ENCODE peak calls at places on chromosomes 5 and 9, in ten cellular contexts. One of them, this sample, is unnamed. For H3K9me3, the result is how much of the 10 kb centered on the place peaks cover.

GRCh38 chr5:22779499-22779898 is 73.6 kb downstream of the CDH12 start:
- DNase-seq in stomach: no peak
- DNase-seq in HepG2: no peak
- DNase-seq in breast epithelium: no peak
- DNase-seq in prostate gland: no peak
- DNase-seq in transverse colon: no peak
- DNase-seq in HCT116: no peak
- DNase-seq in GM12878: no peak
- DNase-seq in vagina: no peak
- DNase-seq in suprapubic skin: no peak
- DNase-seq in this sample: no peak

GRCh38 chr9:4292781-4293180 is 7.1 kb downstream of the GLIS3 start:
- DNase-seq in HepG2: no peak
- DNase-seq in prostate gland: no peak
- DNase-seq in suprapubic skin: no peak
- DNase-seq in breast epithelium: no peak
- DNase-seq in transverse colon: no peak
- DNase-seq in GM12878: no peak
- DNase-seq in stomach: no peak
- DNase-seq in HCT116: no peak
- DNase-seq in vagina: no peak
- DNase-seq in this sample: no peak

GRCh38 chr9:119195521-119195920 is 173.7 kb downstream of the BRINP1 start:
- DNase-seq in breast epithelium: no peak
- DNase-seq in stomach: no peak
- DNase-seq in vagina: no peak
- DNase-seq in GM12878: no peak
- DNase-seq in HepG2: no peak
- DNase-seq in suprapubic skin: no peak
- DNase-seq in transverse colon: no peak
- DNase-seq in HCT116: no peak
- DNase-seq in prostate gland: no peak
- DNase-seq in this sample: no peak

GRCh38 chr5:100777680-100778281 is 125.3 kb downstream of the ST8SIA4 start:
- DNase-seq in suprapubic skin: no peak
- DNase-seq in transverse colon: peak
- DNase-seq in vagina: no peak
- DNase-seq in stomach: no peak
- DNase-seq in GM12878: peak
- DNase-seq in HCT116: peak
- DNase-seq in HepG2: no peak
- DNase-seq in breast epithelium: no peak
- DNase-seq in prostate gland: no peak
- DNase-seq in this sample: no peak

GRCh38 chr5:173293817-173294672 is 34.2 kb downstream of the STC2 start:
- DNase-seq in vagina: no peak
- DNase-seq in breast epithelium: peak
- DNase-seq in HCT116: peak
- DNase-seq in transverse colon: peak
- DNase-seq in GM12878: peak
- DNase-seq in stomach: peak
- DNase-seq in prostate gland: peak
- DNase-seq in HepG2: peak
- DNase-seq in suprapubic skin: no peak
- DNase-seq in this sample: no peak

GRCh38 chr5:86837610-86838009 is 219.9 kb downstream of the COX7C start:
- DNase-seq in HCT116: no peak
- DNase-seq in HepG2: no peak
- DNase-seq in transverse colon: no peak
- DNase-seq in vagina: no peak
- DNase-seq in stomach: no peak
- DNase-seq in GM12878: no peak
- DNase-seq in prostate gland: no peak
- DNase-seq in breast epithelium: no peak
- DNase-seq in suprapubic skin: no peak
- DNase-seq in this sample: no peak

GRCh38 chr9:26112724-26113123 is 434.5 kb upstream of the TUSC1 start:
- DNase-seq in prostate gland: no peak
- DNase-seq in stomach: no peak
- DNase-seq in breast epithelium: no peak
- DNase-seq in HepG2: no peak
- DNase-seq in GM12878: no peak
- DNase-seq in transverse colon: no peak
- DNase-seq in vagina: no peak
- DNase-seq in suprapubic skin: no peak
- DNase-seq in HCT116: no peak
- DNase-seq in this sample: no peak

GRCh38 chr5:139561655-139562451 is 714 bp downstream of the UBE2D2 start:
- DNase-seq in transverse colon: no peak
- DNase-seq in prostate gland: no peak
- DNase-seq in breast epithelium: peak
- DNase-seq in HCT116: no peak
- DNase-seq in stomach: peak
- DNase-seq in HepG2: no peak
- DNase-seq in GM12878: no peak
- DNase-seq in vagina: no peak
- DNase-seq in suprapubic skin: peak
- DNase-seq in this sample: no peak

GRCh38 chr9:122606587-122606986 is 8.0 kb upstream of the OR1Q1 start:
- DNase-seq in HepG2: no peak
- DNase-seq in suprapubic skin: no peak
- DNase-seq in vagina: no peak
- DNase-seq in GM12878: no peak
- DNase-seq in stomach: no peak
- DNase-seq in breast epithelium: no peak
- DNase-seq in HCT116: no peak
- DNase-seq in transverse colon: no peak
- DNase-seq in prostate gland: no peak
- DNase-seq in this sample: no peak

GRCh38 chr9:122614362-122614761 is at the start of gene OR1Q1:
- DNase-seq in prostate gland: no peak
- DNase-seq in suprapubic skin: no peak
- DNase-seq in HepG2: no peak
- DNase-seq in vagina: no peak
- DNase-seq in breast epithelium: no peak
- DNase-seq in stomach: no peak
- DNase-seq in HCT116: no peak
- DNase-seq in GM12878: no peak
- DNase-seq in transverse colon: no peak
- DNase-seq in this sample: no peak

GRCh38 chr9:122609810-122610209 is 4.7 kb upstream of the OR1Q1 start:
- DNase-seq in GM12878: no peak
- DNase-seq in HCT116: no peak
- DNase-seq in stomach: no peak
- DNase-seq in suprapubic skin: no peak
- DNase-seq in transverse colon: no peak
- DNase-seq in vagina: no peak
- DNase-seq in prostate gland: no peak
- DNase-seq in HepG2: no peak
- DNase-seq in breast epithelium: no peak
- DNase-seq in this sample: no peak
- H3K9me3 ChIP-seq in GM12878: under half
- H3K9me3 ChIP-seq in HCT116: under half
- H3K9me3 ChIP-seq in stomach: under half
- H3K9me3 ChIP-seq in suprapubic skin: under half
- H3K9me3 ChIP-seq in transverse colon: under half
- H3K9me3 ChIP-seq in vagina: under half
- H3K9me3 ChIP-seq in prostate gland: under half
- H3K9me3 ChIP-seq in HepG2: under half
- H3K9me3 ChIP-seq in breast epithelium: under half
- H3K9me3 ChIP-seq in this sample: under half

GRCh38 chr5:171306785-171307591 is 2.1 kb upstream of the TLX3 start:
- DNase-seq in suprapubic skin: peak
- DNase-seq in transverse colon: no peak
- DNase-seq in GM12878: no peak
- DNase-seq in prostate gland: no peak
- DNase-seq in breast epithelium: no peak
- DNase-seq in stomach: no peak
- DNase-seq in vagina: no peak
- DNase-seq in HCT116: no peak
- DNase-seq in HepG2: no peak
- DNase-seq in this sample: no peak

GRCh38 chr5:171309526-171310333 is 682 bp downstream of the TLX3 start:
- DNase-seq in HepG2: no peak
- DNase-seq in GM12878: no peak
- DNase-seq in stomach: no peak
- DNase-seq in suprapubic skin: peak
- DNase-seq in transverse colon: peak
- DNase-seq in prostate gland: no peak
- DNase-seq in breast epithelium: no peak
- DNase-seq in HCT116: peak
- DNase-seq in vagina: no peak
- DNase-seq in this sample: no peak

GRCh38 chr5:171309276-171309525 is 153 bp downstream of the TLX3 start:
- DNase-seq in vagina: no peak
- DNase-seq in HepG2: no peak
- DNase-seq in prostate gland: no peak
- DNase-seq in stomach: no peak
- DNase-seq in GM12878: no peak
- DNase-seq in transverse colon: no peak
- DNase-seq in HCT116: no peak
- DNase-seq in suprapubic skin: no peak
- DNase-seq in breast epithelium: no peak
- DNase-seq in this sample: no peak

GRCh38 chr5:171307843-171308452 is 1.1 kb upstream of the TLX3 start:
- DNase-seq in suprapubic skin: peak
- DNase-seq in stomach: no peak
- DNase-seq in HepG2: no peak
- DNase-seq in transverse colon: no peak
- DNase-seq in GM12878: no peak
- DNase-seq in vagina: no peak
- DNase-seq in prostate gland: no peak
- DNase-seq in breast epithelium: no peak
- DNase-seq in HCT116: no peak
- DNase-seq in this sample: no peak

DNA sequence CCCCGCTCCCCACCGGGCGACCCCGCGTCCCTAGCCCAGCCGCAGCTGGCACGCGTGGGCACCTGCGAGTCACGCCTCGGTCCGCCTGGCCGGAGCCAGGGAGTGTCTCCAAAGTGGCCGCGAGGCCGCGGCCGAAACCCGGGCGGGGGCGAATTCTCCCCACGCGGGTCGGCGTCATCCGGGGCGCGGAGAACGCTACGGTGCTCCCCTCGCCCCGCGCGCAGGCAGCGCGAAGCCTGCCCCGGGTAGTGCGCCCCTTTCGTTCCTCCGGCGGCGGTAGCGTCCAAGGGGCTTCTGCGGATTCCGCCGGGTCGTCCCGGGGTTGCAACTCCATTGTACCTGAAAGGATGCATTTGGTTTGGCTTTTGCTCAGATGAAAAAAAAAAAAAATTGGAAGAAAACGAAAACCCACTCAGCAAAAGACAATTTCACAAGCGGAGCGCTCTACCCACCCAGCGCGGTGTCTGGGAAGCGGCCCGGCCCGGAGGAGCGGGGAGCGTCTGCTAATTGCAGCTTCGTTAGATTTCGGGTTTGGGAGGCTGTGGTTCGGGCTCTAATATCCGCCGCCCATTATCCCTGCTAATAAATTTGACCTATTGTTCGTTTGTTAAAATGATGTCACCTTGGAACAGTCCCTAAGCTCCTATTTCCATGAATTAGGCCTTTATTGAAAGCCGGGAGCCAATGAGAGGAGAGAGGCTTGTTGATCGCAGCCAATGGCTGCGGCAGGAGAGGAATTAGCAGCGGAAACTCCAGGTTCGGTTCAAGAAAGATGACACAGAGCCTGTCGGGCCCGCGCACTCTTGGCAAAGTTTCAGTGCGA is at the start of gene TLX3:
- DNase-seq in HepG2: no peak
- DNase-seq in stomach: no peak
- DNase-seq in prostate gland: no peak
- DNase-seq in HCT116: peak
- DNase-seq in vagina: no peak
- DNase-seq in breast epithelium: no peak
- DNase-seq in transverse colon: no peak
- DNase-seq in suprapubic skin: peak
- DNase-seq in GM12878: no peak
- DNase-seq in this sample: no peak
- TF ChIP-seq POLR2AphosphoS5 in HepG2: no peak
- TF ChIP-seq POLR2AphosphoS5 in stomach: no peak
- TF ChIP-seq POLR2AphosphoS5 in prostate gland: no peak
- TF ChIP-seq POLR2AphosphoS5 in HCT116: peak
- TF ChIP-seq POLR2AphosphoS5 in vagina: no peak
- TF ChIP-seq POLR2AphosphoS5 in breast epithelium: no peak
- TF ChIP-seq POLR2AphosphoS5 in transverse colon: no peak
- TF ChIP-seq POLR2AphosphoS5 in suprapubic skin: no peak
- TF ChIP-seq POLR2AphosphoS5 in GM12878: no peak
- TF ChIP-seq POLR2AphosphoS5 in this sample: no peak

GRCh38 chr5:3033033-3033755 is 281.7 kb upstream of the IRX2 start:
- DNase-seq in vagina: peak
- DNase-seq in HCT116: no peak
- DNase-seq in transverse colon: no peak
- DNase-seq in HepG2: no peak
- DNase-seq in prostate gland: no peak
- DNase-seq in GM12878: no peak
- DNase-seq in stomach: no peak
- DNase-seq in suprapubic skin: no peak
- DNase-seq in breast epithelium: no peak
- DNase-seq in this sample: no peak

GRCh38 chr5:3032513-3032912 is 281.0 kb upstream of the IRX2 start:
- DNase-seq in transverse colon: no peak
- DNase-seq in GM12878: no peak
- DNase-seq in stomach: no peak
- DNase-seq in HCT116: no peak
- DNase-seq in HepG2: no peak
- DNase-seq in breast epithelium: no peak
- DNase-seq in suprapubic skin: no peak
- DNase-seq in prostate gland: no peak
- DNase-seq in vagina: no peak
- DNase-seq in this sample: no peak

GRCh38 chr5:3030511-3031165 is 279.2 kb upstream of the IRX2 start:
- DNase-seq in HepG2: no peak
- DNase-seq in suprapubic skin: no peak
- DNase-seq in prostate gland: no peak
- DNase-seq in vagina: peak
- DNase-seq in stomach: no peak
- DNase-seq in GM12878: no peak
- DNase-seq in HCT116: no peak
- DNase-seq in breast epithelium: no peak
- DNase-seq in transverse colon: no peak
- DNase-seq in this sample: no peak

GRCh38 chr5:3029396-3029795 is 277.9 kb upstream of the IRX2 start:
- DNase-seq in vagina: peak
- DNase-seq in breast epithelium: no peak
- DNase-seq in HCT116: no peak
- DNase-seq in GM12878: no peak
- DNase-seq in HepG2: no peak
- DNase-seq in stomach: no peak
- DNase-seq in suprapubic skin: no peak
- DNase-seq in transverse colon: no peak
- DNase-seq in prostate gland: no peak
- DNase-seq in this sample: no peak

DNA sequence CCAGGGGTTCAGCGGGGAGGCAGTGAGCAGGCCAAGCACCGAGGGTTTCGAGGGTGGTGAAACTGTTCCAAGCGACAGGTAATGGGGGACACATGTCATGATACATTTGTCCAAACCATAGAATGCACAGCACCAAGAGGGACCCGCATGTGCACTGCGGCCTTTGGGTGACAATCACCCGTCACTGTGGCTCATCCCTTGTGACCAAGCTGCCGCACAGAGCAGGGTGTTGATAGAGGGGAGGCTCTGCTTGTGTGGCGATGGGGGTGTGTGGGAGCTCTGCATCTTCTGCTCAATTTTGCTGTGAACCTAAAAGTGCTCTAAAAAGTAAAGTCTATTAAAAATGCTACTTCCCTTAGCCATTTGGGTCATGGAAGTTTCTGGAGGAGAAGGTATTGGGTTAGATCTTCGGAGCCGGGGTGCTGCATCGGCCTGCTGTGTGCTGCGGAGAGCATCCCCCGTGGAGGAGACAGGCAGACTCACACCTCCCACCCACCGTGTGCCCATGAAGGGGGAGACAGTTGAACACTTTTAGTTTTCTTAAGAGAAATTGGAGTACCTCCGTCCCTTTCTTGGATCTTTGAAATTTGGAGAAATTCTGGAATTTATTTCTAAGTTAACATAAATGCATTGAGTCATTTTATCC is 280.4 kb upstream of the IRX2 start:
- DNase-seq in stomach: no peak
- DNase-seq in prostate gland: no peak
- DNase-seq in GM12878: no peak
- DNase-seq in breast epithelium: no peak
- DNase-seq in vagina: peak
- DNase-seq in suprapubic skin: no peak
- DNase-seq in transverse colon: no peak
- DNase-seq in HCT116: no peak
- DNase-seq in HepG2: no peak
- DNase-seq in this sample: no peak
- H3K9me3 ChIP-seq in stomach: under half
- H3K9me3 ChIP-seq in prostate gland: under half
- H3K9me3 ChIP-seq in GM12878: under half
- H3K9me3 ChIP-seq in breast epithelium: under half
- H3K9me3 ChIP-seq in vagina: under half
- H3K9me3 ChIP-seq in suprapubic skin: under half
- H3K9me3 ChIP-seq in transverse colon: under half
- H3K9me3 ChIP-seq in HCT116: under half
- H3K9me3 ChIP-seq in HepG2: under half
- H3K9me3 ChIP-seq in this sample: under half

GRCh38 chr9:137453643-137454081 is 5.5 kb downstream of the NSMF start:
- DNase-seq in suprapubic skin: no peak
- DNase-seq in stomach: peak
- DNase-seq in prostate gland: peak
- DNase-seq in GM12878: no peak
- DNase-seq in transverse colon: peak
- DNase-seq in HCT116: no peak
- DNase-seq in breast epithelium: peak
- DNase-seq in HepG2: peak
- DNase-seq in vagina: no peak
- DNase-seq in this sample: no peak

GRCh38 chr9:137455361-137455991 is 3.7 kb downstream of the NSMF start:
- DNase-seq in transverse colon: no peak
- DNase-seq in HepG2: no peak
- DNase-seq in suprapubic skin: no peak
- DNase-seq in breast epithelium: no peak
- DNase-seq in vagina: no peak
- DNase-seq in GM12878: no peak
- DNase-seq in HCT116: no peak
- DNase-seq in prostate gland: no peak
- DNase-seq in stomach: no peak
- DNase-seq in this sample: no peak

GRCh38 chr9:137452761-137453642 is 6.1 kb downstream of the NSMF start:
- DNase-seq in GM12878: no peak
- DNase-seq in HepG2: no peak
- DNase-seq in transverse colon: peak
- DNase-seq in suprapubic skin: no peak
- DNase-seq in stomach: no peak
- DNase-seq in HCT116: no peak
- DNase-seq in prostate gland: no peak
- DNase-seq in vagina: no peak
- DNase-seq in breast epithelium: no peak
- DNase-seq in this sample: no peak

GRCh38 chr9:137454506-137455360 is 4.4 kb downstream of the NSMF start:
- DNase-seq in HCT116: no peak
- DNase-seq in GM12878: no peak
- DNase-seq in stomach: peak
- DNase-seq in HepG2: peak
- DNase-seq in transverse colon: peak
- DNase-seq in vagina: no peak
- DNase-seq in breast epithelium: no peak
- DNase-seq in suprapubic skin: no peak
- DNase-seq in prostate gland: no peak
- DNase-seq in this sample: no peak

DNA sequence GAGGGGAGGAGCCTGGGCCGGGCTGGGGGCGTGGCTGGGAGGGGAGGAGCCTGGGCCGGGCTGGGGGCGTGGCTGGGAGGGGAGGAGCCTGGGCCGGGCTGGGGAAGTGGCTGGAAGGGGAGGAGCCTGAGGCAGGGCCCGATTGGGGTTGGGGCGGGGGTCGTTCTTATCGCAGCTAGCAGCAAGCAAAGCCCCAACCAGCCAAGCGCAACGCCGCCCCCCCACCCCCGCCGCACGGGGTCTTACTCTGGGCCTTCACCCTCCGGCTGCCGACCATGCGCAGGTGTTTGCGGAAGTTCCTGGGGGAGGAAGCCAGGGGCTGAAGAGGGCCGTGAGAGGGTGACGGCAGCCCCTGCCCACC is 5.0 kb downstream of the NSMF start:
- DNase-seq in stomach: peak
- DNase-seq in prostate gland: no peak
- DNase-seq in transverse colon: peak
- DNase-seq in HepG2: no peak
- DNase-seq in suprapubic skin: no peak
- DNase-seq in vagina: no peak
- DNase-seq in breast epithelium: peak
- DNase-seq in GM12878: no peak
- DNase-seq in HCT116: no peak
- DNase-seq in this sample: no peak
- TF ChIP-seq POLR2AphosphoS5 in stomach: no peak
- TF ChIP-seq POLR2AphosphoS5 in prostate gland: no peak
- TF ChIP-seq POLR2AphosphoS5 in transverse colon: no peak
- TF ChIP-seq POLR2AphosphoS5 in HepG2: no peak
- TF ChIP-seq POLR2AphosphoS5 in suprapubic skin: no peak
- TF ChIP-seq POLR2AphosphoS5 in vagina: no peak
- TF ChIP-seq POLR2AphosphoS5 in breast epithelium: no peak
- TF ChIP-seq POLR2AphosphoS5 in GM12878: no peak
- TF ChIP-seq POLR2AphosphoS5 in HCT116: peak
- TF ChIP-seq POLR2AphosphoS5 in this sample: no peak